ENCODE peak calls at places on chromosome 4, in ten cellular contexts. J, I, P, N, A, R, X, K, L and U are unnamed samples.

GRCh38 chr4:102299708-102300107 is 45.6 kb downstream of the SLC39A8 start:
- DNase-seq in J (peak; percentile 82), I (no peak), P (peak; percentile 6), N (peak; percentile 69), A (peak; percentile 64), R (peak; percentile 70), X (no peak), K (peak; percentile 33), L (peak; percentile 25), U (no peak)

GRCh38 chr4:87975466-87975865 is at the start of gene SPP1:
- DNase-seq in J (peak; percentile 4), I (no peak), P (no peak), N (no peak), A (peak; percentile 68), R (peak; percentile 35), X (peak; percentile 56), K (peak; percentile 67), L (no peak), U (no peak)

GRCh38 chr4:79852305-79852730 is 220.7 kb downstream of the ANTXR2 start:
- DNase-seq in J (peak; percentile 84), I (peak; percentile 28), P (no peak), N (no peak), A (peak; percentile 19), R (peak; percentile 18), X (peak; percentile 29), K (no peak), L (peak; percentile 1), U (no peak)

GRCh38 chr4:135694066-135694465 is 1492.5 kb upstream of the PABPC4L start:
- DNase-seq in J (no peak), I (no peak), P (no peak), N (no peak), A (no peak), R (no peak), X (no peak), K (no peak), L (no peak), U (no peak)

GRCh38 chr4:62601737-62602136 is 1401.6 kb downstream of the ADGRL3 start:
- DNase-seq in J (no peak), I (no peak), P (no peak), N (no peak), A (no peak), R (no peak), X (no peak), K (no peak), L (no peak), U (no peak)

GRCh38 chr4:87961993-87962791 is 13.3 kb upstream of the SPP1 start:
- DNase-seq in J (peak; percentile 21), I (no peak), P (no peak), N (no peak), A (peak; percentile 75), R (peak; percentile 69), X (no peak), K (no peak), L (peak; percentile 25), U (no peak)

GRCh38 chr4:53813991-53814390 is 222.7 kb upstream of the LNX1 start:
- DNase-seq in J (peak; percentile 24), I (no peak), P (no peak), N (no peak), A (no peak), R (peak; percentile 1), X (no peak), K (no peak), L (no peak), U (no peak)

GRCh38 chr4:42819863-42820514 is 72.5 kb upstream of the GRXCR1 start:
- DNase-seq in J (no peak), I (no peak), P (no peak), N (no peak), A (no peak), R (no peak), X (no peak), K (no peak), L (no peak), U (no peak)

GRCh38 chr4:91092398-91092955 is 965.3 kb downstream of the CCSER1 start:
- DNase-seq in J (no peak), I (no peak), P (no peak), N (no peak), A (no peak), R (no peak), X (no peak), K (no peak), L (peak; percentile 57), U (no peak)

GRCh38 chr4:176654565-176655216 is 138.0 kb downstream of the VEGFC start:
- DNase-seq in J (peak; percentile 16), I (no peak), P (no peak), N (no peak), A (peak; percentile 26), R (no peak), X (no peak), K (no peak), L (no peak), U (no peak)

GRCh38 chr4:173531085-173531965 is 1.3 kb upstream of the HAND2 start:
- DNase-seq in J (peak; percentile 42), I (no peak), P (peak; percentile 70), N (no peak), A (no peak), R (peak; percentile 79), X (peak; percentile 56), K (no peak), L (no peak), U (no peak)

GRCh38 chr4:25533237-25533636 is 122.4 kb upstream of the SLC34A2 start:
- DNase-seq in J (no peak), I (no peak), P (no peak), N (no peak), A (no peak), R (no peak), X (no peak), K (no peak), L (peak; percentile 61), U (no peak)

GRCh38 chr4:142351958-142352357 is 494.1 kb downstream of the INPP4B start:
- DNase-seq in J (no peak), I (no peak), P (no peak), N (no peak), A (no peak), R (no peak), X (no peak), K (no peak), L (no peak), U (no peak)

GRCh38 chr4:42915484-42915883 is 23.0 kb downstream of the GRXCR1 start:
- DNase-seq in J (no peak), I (no peak), P (no peak), N (no peak), A (no peak), R (no peak), X (no peak), K (no peak), L (no peak), U (no peak)

GRCh38 chr4:8278421-8279287 is 9.1 kb downstream of the HTRA3 start:
- DNase-seq in J (peak; percentile 74), I (peak; percentile 52), P (no peak), N (no peak), A (peak; percentile 85), R (peak; percentile 89), X (peak; percentile 74), K (no peak), L (no peak), U (no peak)

GRCh38 chr4:47031713-47032404 is 492 bp downstream of the GABRB1 start:
- DNase-seq in J (peak; percentile 17), I (no peak), P (peak; percentile 4), N (no peak), A (no peak), R (no peak), X (no peak), K (no peak), L (peak; percentile 11), U (no peak)

GRCh38 chr4:57048590-57049304 is 61.4 kb downstream of the IGFBP7 start:
- DNase-seq in J (no peak), I (no peak), P (no peak), N (no peak), A (peak; percentile 39), R (no peak), X (no peak), K (no peak), L (no peak), U (no peak)
- H3K4me1 ChIP-seq in J (peaks cover 29% of the 10 kb centered on the region), I (no peaks in the 10 kb centered on the region), P (peaks cover 100% of the 10 kb centered on the region), N (no peaks in the 10 kb centered on the region), A (peaks cover 8% of the 10 kb centered on the region), R (peaks cover 34% of the 10 kb centered on the region), X (peaks cover 36% of the 10 kb centered on the region), K (no peaks in the 10 kb centered on the region), L (no peaks in the 10 kb centered on the region), U (peaks cover 5% of the 10 kb centered on the region)

DNA sequence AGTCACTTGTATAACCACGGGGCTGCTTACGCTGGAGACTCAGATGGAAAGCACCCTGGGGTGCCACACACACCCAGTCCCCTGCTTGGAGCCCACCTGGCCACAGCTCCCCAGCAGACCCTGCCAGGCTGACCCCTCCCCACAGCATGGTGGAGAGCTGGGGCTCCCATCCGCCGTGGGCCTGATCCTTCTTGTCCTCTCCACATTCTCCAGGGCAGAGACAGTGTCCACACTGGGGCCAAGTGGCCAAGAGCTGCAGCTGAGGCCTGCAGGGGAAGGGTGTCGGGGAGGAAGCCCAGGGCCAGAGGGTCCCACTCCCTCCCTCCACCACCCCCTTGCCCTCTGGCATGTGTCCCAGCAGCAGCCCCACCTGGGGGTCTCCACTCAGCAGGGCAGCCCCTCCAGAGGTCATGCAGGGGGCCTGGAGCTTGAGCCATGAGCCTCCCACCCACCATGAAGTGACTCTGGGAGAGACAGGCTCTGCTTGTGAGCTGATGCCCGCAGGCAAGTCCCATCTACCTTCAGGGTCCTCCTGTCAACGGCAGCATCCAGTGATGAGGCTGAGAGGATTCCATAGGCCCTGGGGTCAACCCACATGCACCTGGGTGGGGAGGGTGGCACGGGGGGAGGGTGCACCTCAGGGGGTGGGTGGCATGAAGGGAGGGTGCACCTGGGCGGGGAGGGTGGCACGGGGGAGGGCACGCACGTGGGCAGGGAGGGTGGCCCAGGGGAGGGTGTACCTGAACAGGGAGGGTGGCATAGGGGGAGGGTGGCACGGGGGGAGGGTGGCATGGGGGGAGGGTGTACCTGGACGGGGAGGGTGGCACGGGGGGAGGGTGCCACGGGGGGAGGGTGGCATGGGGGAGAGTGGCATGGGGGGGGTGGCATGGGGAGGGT is 56.4 kb downstream of the FAM53A start:
- DNase-seq in J (no peak), I (no peak), P (no peak), N (no peak), A (no peak), R (peak; percentile 5), X (no peak), K (no peak), L (no peak), U (no peak)
- H3K9me3 ChIP-seq in J (no peaks in the 10 kb centered on the region), I (no peaks in the 10 kb centered on the region), P (no peaks in the 10 kb centered on the region), N (no peaks in the 10 kb centered on the region), A (no peaks in the 10 kb centered on the region), R (no peaks in the 10 kb centered on the region), X (no peaks in the 10 kb centered on the region), K (peaks cover 4% of the 10 kb centered on the region), L (no peaks in the 10 kb centered on the region), U (no peaks in the 10 kb centered on the region)

DNA sequence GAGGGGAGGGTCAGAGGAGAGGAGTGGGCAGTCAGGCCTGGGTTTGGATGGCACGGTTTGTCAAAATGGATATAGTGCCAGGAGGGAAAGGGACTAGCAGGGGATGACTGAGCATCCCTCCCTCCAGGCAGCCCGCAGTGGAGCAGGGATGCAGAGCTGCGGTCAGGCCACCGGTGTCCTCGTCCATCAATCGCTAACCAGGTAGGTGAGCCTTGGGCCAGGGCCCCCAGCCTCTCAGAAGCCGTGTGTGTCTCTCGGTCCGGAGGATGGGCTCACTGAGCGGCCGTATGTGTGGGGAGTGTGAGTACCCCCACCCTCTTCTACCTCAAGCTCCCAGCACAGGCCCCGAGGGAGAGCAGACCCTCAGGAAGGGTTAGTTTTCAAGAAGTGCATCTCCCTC is 538 bp upstream of the CYTL1 start:
- DNase-seq in J (no peak), I (no peak), P (no peak), N (peak; percentile 53), A (no peak), R (no peak), X (no peak), K (no peak), L (no peak), U (no peak)
- H3K4me3 ChIP-seq in J (no peak overlapping the region), I (no peak overlapping the region), P (no peak overlapping the region), N (no peak overlapping the region), A (no peak overlapping the region), R (no peak overlapping the region), X (no peak overlapping the region), K (no peak overlapping the region), L (no peak overlapping the region), U (peak overlapping the region; percentile 42)

GRCh38 chr4:68346461-68346860 is 3.4 kb downstream of the YTHDC1 start:
- DNase-seq in J (no peak), I (no peak), P (no peak), N (no peak), A (peak; percentile 31), R (peak; percentile 33), X (no peak), K (no peak), L (no peak), U (no peak)
- H3K4me1 ChIP-seq in J (peaks cover 34% of the 10 kb centered on the region), I (peaks cover 63% of the 10 kb centered on the region), P (peaks cover 70% of the 10 kb centered on the region), N (no peaks in the 10 kb centered on the region), A (no peaks in the 10 kb centered on the region), R (peaks cover 43% of the 10 kb centered on the region), X (peaks cover 8% of the 10 kb centered on the region), K (peaks cover 57% of the 10 kb centered on the region), L (peaks cover 52% of the 10 kb centered on the region), U (peaks cover 23% of the 10 kb centered on the region)